ENCODE peak calls at places on chromosome 9, in nine cellular contexts. C is A549; R is HFF-Myc; H is mammary epithelial cell; Y is activated CD8-positive, alpha-beta T cell treated with anti-CD3 and anti-CD28 coated beads for 36 hours; F is AG10803; M is cardiac muscle cell; V is mesothelial cell of epicardium; W is brain microvascular endothelial cell. Z is an unnamed sample.

GRCh38 chr9:113343732-113344231 is 3.7 kb upstream of the WDR31 start:
- DNase-seq in C (no peak), R (peak; percentile 32), H (no peak), Y (peak; percentile 52), F (peak; percentile 35), M (peak; percentile 91), V (peak; percentile 39), W (peak; percentile 44), Z (peak; percentile 88)

GRCh38 chr9:130499804-130500263 is 55.1 kb downstream of the ASS1 start:
- DNase-seq in C (peak; percentile 58), R (no peak), H (peak; percentile 17), Y (peak; percentile 24), F (no peak), M (no peak), V (no peak), W (no peak), Z (peak; percentile 60)

GRCh38 chr9:98085955-98086354 is 29.4 kb downstream of the NANS start:
- DNase-seq in C (no peak), R (no peak), H (no peak), Y (no peak), F (no peak), M (no peak), V (no peak), W (no peak), Z (no peak)

GRCh38 chr9:70553718-70554673 is 139.5 kb upstream of the KLF9 start:
- DNase-seq in C (no peak), R (no peak), H (peak; percentile 80), Y (no peak), F (peak; percentile 81), M (peak; percentile 76), V (no peak), W (no peak), Z (peak; percentile 14)

GRCh38 chr9:17600962-17601593 is 22.2 kb downstream of the SH3GL2 start:
- DNase-seq in C (no peak), R (peak; percentile 54), H (no peak), Y (no peak), F (no peak), M (peak; percentile 9), V (no peak), W (no peak), Z (no peak)

GRCh38 chr9:125902224-125902623 is 155.1 kb downstream of the PBX3 start:
- DNase-seq in C (no peak), R (no peak), H (peak; percentile 67), Y (no peak), F (peak; percentile 26), M (no peak), V (no peak), W (no peak), Z (no peak)

GRCh38 chr9:37104183-37104889 is 16.0 kb upstream of the ZCCHC7 start:
- DNase-seq in C (no peak), R (peak; percentile 30), H (peak; percentile 88), Y (peak; percentile 34), F (peak; percentile 78), M (peak; percentile 80), V (no peak), W (peak; percentile 74), Z (no peak)

GRCh38 chr9:22124263-22125011 is 115.3 kb upstream of the CDKN2B start:
- DNase-seq in C (peak; percentile 14), R (no peak), H (peak; percentile 56), Y (no peak), F (no peak), M (no peak), V (no peak), W (no peak), Z (no peak)

DNA sequence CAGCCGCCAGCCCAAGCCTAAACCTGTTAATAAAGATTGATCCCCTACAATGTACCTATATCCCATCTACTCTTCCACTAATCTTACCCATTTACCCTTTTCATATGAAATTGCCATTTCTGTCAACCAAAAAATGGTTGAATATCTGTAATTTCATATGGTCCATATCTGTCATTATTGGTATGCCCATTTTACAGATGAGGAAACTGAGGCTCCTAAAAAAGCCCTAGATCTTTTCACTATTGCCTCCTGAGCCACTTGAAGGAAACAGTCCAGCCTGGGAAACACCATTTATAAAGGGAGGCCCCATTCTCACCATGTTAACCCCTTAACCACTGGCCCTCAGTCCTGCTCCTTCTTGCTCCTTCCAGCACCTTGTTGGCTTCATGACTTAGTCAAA is 41.2 kb upstream of the SNAPC3 start:
- DNase-seq in C (no peak), R (no peak), H (no peak), Y (no peak), F (no peak), M (no peak), V (no peak), W (no peak), Z (no peak)
- TF ChIP-seq CTCF in C (no peak), R (no peak), H (no peak), Y (no peak), F (no peak), M (no peak), V (no peak), W (no peak), Z (no peak)

DNA sequence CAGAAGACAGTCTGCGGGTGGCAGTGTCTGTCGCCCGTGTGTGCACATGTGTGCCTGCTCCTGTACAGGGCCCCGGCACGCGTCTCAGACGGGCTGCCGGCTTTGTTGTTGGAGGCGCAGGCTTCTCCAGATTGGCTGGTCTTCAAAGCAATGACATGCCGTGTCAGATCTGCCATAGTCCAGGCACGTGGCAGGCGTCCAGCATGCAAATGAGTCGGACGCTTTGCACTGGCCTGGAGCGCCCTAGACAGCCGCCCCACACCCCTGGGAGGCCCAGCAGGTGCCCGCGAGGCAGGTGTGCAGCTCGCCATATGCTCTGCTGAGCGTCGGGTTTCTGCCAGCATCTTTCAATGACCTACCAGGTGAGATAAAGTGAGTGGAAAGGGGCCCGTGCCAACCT is 71.5 kb downstream of the GADD45G start:
- DNase-seq in C (no peak), R (no peak), H (no peak), Y (no peak), F (no peak), M (no peak), V (no peak), W (no peak), Z (peak; percentile 79)
- TF ChIP-seq CTCF in C (no peak), R (no peak), H (no peak), Y (no peak), F (no peak), M (no peak), V (no peak), W (no peak), Z (no peak)

GRCh38 chr9:93301911-93302525 is 118.1 kb downstream of the WNK2 start:
- DNase-seq in C (no peak), R (no peak), H (no peak), Y (no peak), F (no peak), M (no peak), V (no peak), W (no peak), Z (no peak)

GRCh38 chr9:93303258-93303771 is 119.4 kb downstream of the WNK2 start:
- DNase-seq in C (no peak), R (no peak), H (no peak), Y (no peak), F (no peak), M (no peak), V (no peak), W (no peak), Z (no peak)

GRCh38 chr9:93301291-93301811 is 117.4 kb downstream of the WNK2 start:
- DNase-seq in C (no peak), R (no peak), H (no peak), Y (no peak), F (no peak), M (no peak), V (no peak), W (no peak), Z (no peak)

GRCh38 chr9:93303806-93304573 is 120.1 kb downstream of the WNK2 start:
- DNase-seq in C (no peak), R (no peak), H (no peak), Y (no peak), F (no peak), M (no peak), V (no peak), W (no peak), Z (no peak)

DNA sequence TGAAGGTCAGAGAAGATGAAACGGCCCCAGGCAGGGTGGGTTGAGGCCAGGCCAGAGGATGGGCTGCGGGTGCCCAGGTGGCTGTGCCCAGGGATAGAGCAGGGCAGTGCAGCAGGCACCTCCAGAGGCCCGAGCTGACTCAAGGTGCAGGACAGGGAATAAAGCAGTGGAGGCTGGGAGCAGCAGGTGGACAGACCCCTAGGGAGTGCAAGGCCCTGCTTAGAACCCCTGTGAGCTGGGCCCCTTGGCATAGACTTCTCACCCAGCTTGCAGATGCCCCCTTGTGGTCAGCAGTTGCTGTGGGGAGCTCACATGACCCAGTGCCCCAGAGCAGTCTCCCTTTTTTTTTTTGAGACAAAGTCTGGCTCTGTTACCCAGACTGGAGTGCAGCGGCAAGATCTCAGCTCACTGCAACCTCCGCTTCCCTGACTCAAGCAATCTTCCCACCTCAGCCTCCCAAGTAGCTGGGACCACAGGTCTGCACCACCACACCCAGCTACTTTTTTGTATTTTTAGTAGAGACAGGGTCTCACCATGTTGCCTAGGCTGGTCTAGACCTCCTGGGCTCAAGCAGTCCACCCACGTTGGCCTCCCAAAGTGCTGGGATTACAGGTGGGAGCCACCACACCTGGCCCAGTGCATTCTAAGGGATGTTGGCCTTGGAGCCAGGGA is 118.8 kb downstream of the WNK2 start:
- DNase-seq in C (peak; percentile 74), R (peak; percentile 12), H (peak; percentile 39), Y (peak; percentile 78), F (peak; percentile 54), M (peak; percentile 74), V (no peak), W (peak; percentile 34), Z (peak; percentile 47)
- TF ChIP-seq CTCF in C (peak; percentile 66), R (peak; percentile 68), H (peak; percentile 44), Y (peak; percentile 33), F (peak; percentile 65), M (peak; percentile 69), V (no peak), W (peak; percentile 73), Z (peak; percentile 56)

GRCh38 chr9:133341369-133342082 is 5.5 kb upstream of the SURF6 start:
- DNase-seq in C (no peak), R (no peak), H (no peak), Y (no peak), F (no peak), M (no peak), V (no peak), W (no peak), Z (no peak)

GRCh38 chr9:133342083-133342406 is 5.9 kb downstream of the MED22 start:
- DNase-seq in C (no peak), R (no peak), H (no peak), Y (no peak), F (no peak), M (no peak), V (no peak), W (no peak), Z (no peak)

GRCh38 chr9:133340916-133341315 is 4.9 kb upstream of the SURF6 start:
- DNase-seq in C (no peak), R (no peak), H (no peak), Y (no peak), F (no peak), M (no peak), V (no peak), W (no peak), Z (no peak)

GRCh38 chr9:133344071-133344470 is 3.9 kb downstream of the MED22 start:
- DNase-seq in C (no peak), R (no peak), H (no peak), Y (no peak), F (no peak), M (no peak), V (no peak), W (no peak), Z (no peak)

DNA sequence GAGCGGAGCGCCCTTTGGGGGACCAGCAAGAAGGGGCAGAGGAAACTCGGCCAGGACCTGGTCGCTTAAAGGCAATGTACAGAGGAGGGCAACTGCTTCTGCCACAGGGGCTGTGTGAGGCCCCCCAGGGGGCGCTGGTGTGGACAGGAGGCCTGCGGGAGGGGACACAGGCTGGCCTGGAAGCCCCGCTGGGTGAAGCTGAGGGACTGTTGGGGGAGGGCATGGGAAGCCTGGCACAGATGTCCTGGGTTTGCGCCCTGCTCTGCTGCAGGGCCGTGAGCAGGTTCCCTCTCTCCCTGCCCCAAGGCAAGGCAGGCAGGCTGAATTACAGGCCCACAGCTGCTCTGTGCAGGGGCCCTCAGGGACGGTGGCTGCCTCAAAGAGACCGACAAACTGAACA is 5.4 kb downstream of the MED22 start:
- DNase-seq in C (no peak), R (no peak), H (no peak), Y (no peak), F (no peak), M (no peak), V (no peak), W (no peak), Z (no peak)
- TF ChIP-seq CTCF in C (peak; percentile 11), R (peak; percentile 42), H (no peak), Y (no peak), F (peak; percentile 15), M (no peak), V (no peak), W (peak; percentile 40), Z (no peak)

Z was measured in prostate gland.